ENCODE peak calls at places on chromosomes 2 and 18, in eight cellular contexts. B is transverse colon, G is endothelial cell of umbilical vein, K is esophagus muscularis mucosa, V is K562, E is suprapubic skin, Z is SK-N-SH, U is breast epithelium. D is an unnamed sample.

GRCh38 chr2:96110621-96111256 is 5.6 kb downstream of the ADRA2B start:
- DNase-seq in B (no peak), G (no peak), K (no peak), V (no peak), E (peak), Z (no peak), U (no peak), D (no peak)

GRCh38 chr2:67839242-67839641 is 223.6 kb downstream of the C1D start:
- DNase-seq in B (no peak), G (no peak), K (no peak), V (no peak), E (no peak), Z (no peak), U (no peak), D (no peak)

GRCh38 chr2:172677363-172677762 is 58.3 kb upstream of the RAPGEF4 start:
- DNase-seq in B (no peak), G (peak), K (no peak), V (no peak), E (no peak), Z (no peak), U (no peak), D (no peak)

GRCh38 chr2:96111823-96112500 is 4.4 kb downstream of the ADRA2B start:
- DNase-seq in B (no peak), G (no peak), K (no peak), V (no peak), E (peak), Z (no peak), U (no peak), D (no peak)

GRCh38 chr18:58096658-58097057 is 52.6 kb downstream of the NEDD4L start:
- DNase-seq in B (no peak), G (no peak), K (no peak), V (no peak), E (no peak), Z (no peak), U (no peak), D (no peak)

GRCh38 chr2:175726213-175726612 is 275.9 kb downstream of the LNPK start:
- DNase-seq in B (no peak), G (no peak), K (no peak), V (no peak), E (no peak), Z (no peak), U (no peak), D (no peak)

GRCh38 chr2:215882689-215883088 is 130.7 kb downstream of the MREG start:
- DNase-seq in B (no peak), G (no peak), K (no peak), V (no peak), E (no peak), Z (no peak), U (no peak), D (no peak)

GRCh38 chr2:158094487-158095092 is 7.1 kb upstream of the UPP2 start:
- DNase-seq in B (peak), G (no peak), K (no peak), V (no peak), E (no peak), Z (no peak), U (no peak), D (no peak)

GRCh38 chr2:200367155-200367554 is 60.7 kb downstream of the SPATS2L start:
- DNase-seq in B (no peak), G (peak), K (no peak), V (peak), E (no peak), Z (no peak), U (no peak), D (no peak)

GRCh38 chr2:95377724-95378123 is 24.8 kb upstream of the FAHD2A start:
- DNase-seq in B (no peak), G (no peak), K (no peak), V (no peak), E (no peak), Z (no peak), U (no peak), D (no peak)

GRCh38 chr2:170086117-170086688 is 91.7 kb upstream of the MYO3B start:
- DNase-seq in B (no peak), G (no peak), K (no peak), V (no peak), E (no peak), Z (no peak), U (no peak), D (no peak)

GRCh38 chr2:57516740-57517340 is 529.8 kb upstream of the VRK2 start:
- DNase-seq in B (no peak), G (peak), K (no peak), V (peak), E (no peak), Z (peak), U (no peak), D (no peak)

GRCh38 chr2:55047677-55048299 is 2.5 kb downstream of the RTN4 start:
- DNase-seq in B (no peak), G (peak), K (no peak), V (peak), E (no peak), Z (no peak), U (no peak), D (peak)

GRCh38 chr2:187230088-187230487 is 218.0 kb downstream of the CALCRL start:
- DNase-seq in B (no peak), G (no peak), K (no peak), V (no peak), E (no peak), Z (no peak), U (no peak), D (no peak)

GRCh38 chr2:60602828-60603532 is 49.5 kb upstream of the BCL11A start:
- DNase-seq in B (no peak), G (no peak), K (no peak), V (no peak), E (no peak), Z (no peak), U (no peak), D (peak)

GRCh38 chr2:223941579-223942277 is 3.4 kb downstream of the WDFY1 start:
- DNase-seq in B (peak), G (peak), K (no peak), V (no peak), E (no peak), Z (no peak), U (no peak), D (no peak)

GRCh38 chr2:70104231-70105111 is 17.2 kb downstream of the PCBP1 start:
- DNase-seq in B (peak), G (no peak), K (no peak), V (peak), E (no peak), Z (peak), U (no peak), D (no peak)

GRCh38 chr18:59416818-59417217 is 57.8 kb upstream of the LMAN1 start:
- DNase-seq in B (no peak), G (no peak), K (no peak), V (no peak), E (no peak), Z (no peak), U (no peak), D (no peak)

GRCh38 chr2:167293172-167293781 is 405.0 kb downstream of the XIRP2 start:
- DNase-seq in B (peak), G (peak), K (no peak), V (no peak), E (peak), Z (no peak), U (no peak), D (peak)

GRCh38 chr2:206163251-206163880 is 3.7 kb downstream of the EEF1B2 start:
- DNase-seq in B (no peak), G (no peak), K (no peak), V (no peak), E (no peak), Z (no peak), U (no peak), D (no peak)

GRCh38 chr2:206173147-206173546 is 13.5 kb downstream of the EEF1B2 start:
- DNase-seq in B (no peak), G (no peak), K (no peak), V (no peak), E (no peak), Z (no peak), U (no peak), D (no peak)

GRCh38 chr18:3710712-3711269 is 260.8 kb downstream of the TGIF1 start:
- DNase-seq in B (peak), G (peak), K (no peak), V (no peak), E (no peak), Z (peak), U (no peak), D (peak)

GRCh38 chr18:11251891-11252270 is 102.5 kb upstream of the PIEZO2 start:
- DNase-seq in B (no peak), G (peak), K (no peak), V (no peak), E (no peak), Z (no peak), U (no peak), D (no peak)

GRCh38 chr2:174681983-174682577 is 82.2 kb downstream of the CHRNA1 start:
- DNase-seq in B (peak), G (peak), K (no peak), V (no peak), E (no peak), Z (peak), U (no peak), D (no peak)

GRCh38 chr2:38981670-38982357 is 92.1 kb downstream of the ARHGEF33 start:
- DNase-seq in B (no peak), G (no peak), K (no peak), V (no peak), E (no peak), Z (no peak), U (no peak), D (no peak)

GRCh38 chr2:23592898-23593297 is 207.9 kb downstream of the KLHL29 start:
- DNase-seq in B (no peak), G (no peak), K (no peak), V (no peak), E (no peak), Z (no peak), U (peak), D (no peak)

GRCh38 chr2:106073608-106074406 is 120.3 kb downstream of the UXS1 start:
- DNase-seq in B (no peak), G (no peak), K (no peak), V (no peak), E (no peak), Z (no peak), U (no peak), D (no peak)

GRCh38 chr2:14385043-14385442 is 247.5 kb upstream of the LRATD1 start:
- DNase-seq in B (no peak), G (no peak), K (no peak), V (no peak), E (no peak), Z (no peak), U (no peak), D (no peak)

GRCh38 chr2:20474757-20475566 is 28.1 kb downstream of the RHOB start:
- DNase-seq in B (no peak), G (no peak), K (no peak), V (no peak), E (peak), Z (no peak), U (no peak), D (no peak)

GRCh38 chr2:150620860-150621259 is 133.4 kb upstream of the RND3 start:
- DNase-seq in B (no peak), G (no peak), K (no peak), V (no peak), E (no peak), Z (no peak), U (no peak), D (no peak)
- TF ChIP-seq POLR2AphosphoS5 in B (no peak), G (no peak), K (no peak), V (no peak), E (no peak), Z (no peak), U (no peak), D (no peak)

DNA sequence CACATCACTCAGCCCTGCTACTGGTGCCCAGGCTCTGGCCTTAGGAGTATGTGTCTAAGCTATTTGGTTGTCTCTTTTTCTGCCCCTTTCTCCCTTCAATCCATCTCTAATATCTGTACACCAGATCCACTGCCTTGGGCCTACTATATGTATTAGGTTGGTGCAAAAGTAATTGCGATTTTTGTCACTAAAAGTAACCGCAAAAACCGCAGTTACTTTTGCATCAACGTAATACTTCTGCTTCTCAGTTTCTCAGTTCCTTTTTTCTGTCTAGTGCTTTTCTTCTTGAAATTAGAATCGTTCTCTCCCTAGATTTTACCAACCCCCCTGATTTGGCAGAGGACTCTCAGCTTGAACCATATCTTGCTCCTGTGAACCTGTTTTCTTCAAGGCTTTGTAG is 362.6 kb upstream of the TNP1 start:
- DNase-seq in B (no peak), G (no peak), K (no peak), V (no peak), E (no peak), Z (no peak), U (no peak), D (no peak)
- TF ChIP-seq POLR2AphosphoS5 in B (no peak), G (no peak), K (no peak), V (no peak), E (no peak), Z (no peak), U (no peak), D (no peak)

DNA sequence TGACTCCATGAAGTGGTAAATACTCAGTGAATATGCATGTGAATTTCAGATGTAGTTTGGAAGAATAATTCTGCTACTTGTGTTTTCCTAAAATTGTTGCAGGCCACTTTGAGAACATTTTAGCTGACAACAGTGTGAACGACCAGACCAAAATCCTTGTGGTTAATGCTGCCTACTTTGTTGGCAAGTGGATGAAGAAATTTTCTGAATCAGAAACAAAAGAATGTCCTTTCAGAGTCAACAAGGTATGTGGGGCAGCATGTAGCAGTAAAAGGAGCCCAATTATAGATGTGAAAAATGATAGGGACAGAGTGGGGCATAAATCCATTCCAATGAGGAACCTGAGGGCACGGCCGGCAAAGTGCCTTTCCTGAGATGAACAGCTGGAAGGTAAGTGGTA is 16.1 kb downstream of the SERPINB5 start:
- DNase-seq in B (no peak), G (no peak), K (no peak), V (no peak), E (no peak), Z (no peak), U (no peak), D (no peak)
- TF ChIP-seq POLR2AphosphoS5 in B (no peak), G (no peak), K (no peak), V (no peak), E (no peak), Z (no peak), U (no peak), D (no peak)

GRCh38 chr2:69366-70344 is 23.4 kb upstream of the FAM110C start:
- DNase-seq in B (peak), G (no peak), K (peak), V (peak), E (no peak), Z (no peak), U (no peak), D (peak)
- TF ChIP-seq POLR2AphosphoS5 in B (no peak), G (no peak), K (no peak), V (no peak), E (peak), Z (no peak), U (no peak), D (peak)

GRCh38 chr18:77207540-77207939 is 42.1 kb upstream of the GALR1 start:
- DNase-seq in B (peak), G (peak), K (no peak), V (no peak), E (peak), Z (peak), U (no peak), D (no peak)

GRCh38 chr18:77206676-77207370 is 42.8 kb upstream of the GALR1 start:
- DNase-seq in B (no peak), G (no peak), K (no peak), V (no peak), E (peak), Z (no peak), U (no peak), D (no peak)

GRCh38 chr18:77208969-77209368 is 40.7 kb upstream of the GALR1 start:
- DNase-seq in B (peak), G (peak), K (no peak), V (no peak), E (peak), Z (no peak), U (no peak), D (no peak)

GRCh38 chr18:77210249-77210648 is 39.4 kb upstream of the GALR1 start:
- DNase-seq in B (no peak), G (no peak), K (no peak), V (no peak), E (peak), Z (no peak), U (no peak), D (no peak)

DNA sequence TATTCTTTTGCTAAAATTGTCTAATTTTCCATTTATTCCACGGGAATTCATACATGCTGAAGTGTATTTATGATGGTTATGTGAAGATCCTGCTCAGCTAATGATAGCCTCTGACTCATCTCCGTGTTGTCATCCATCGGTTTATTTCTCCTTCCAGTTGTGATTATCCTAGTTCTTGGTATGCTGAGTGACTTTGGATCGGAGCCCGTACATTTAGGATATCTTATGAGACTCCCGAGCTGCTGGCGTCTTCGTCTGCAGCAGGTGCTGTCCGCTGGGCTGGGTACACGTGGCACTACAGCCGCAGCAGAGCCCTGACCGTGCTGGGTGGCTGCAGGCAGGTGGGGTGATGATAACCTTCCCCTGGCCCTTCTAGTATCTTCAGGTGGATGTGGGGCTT is 40.1 kb upstream of the GALR1 start:
- DNase-seq in B (no peak), G (no peak), K (no peak), V (no peak), E (no peak), Z (no peak), U (no peak), D (no peak)
- TF ChIP-seq POLR2AphosphoS5 in B (no peak), G (no peak), K (no peak), V (no peak), E (no peak), Z (no peak), U (no peak), D (no peak)

GRCh38 chr2:43221660-43222471 is 4.5 kb downstream of the ZFP36L2 start:
- DNase-seq in B (peak), G (peak), K (peak), V (peak), E (peak), Z (peak), U (peak), D (peak)

GRCh38 chr2:43222472-43223146 is 3.8 kb downstream of the ZFP36L2 start:
- DNase-seq in B (no peak), G (no peak), K (no peak), V (peak), E (no peak), Z (no peak), U (no peak), D (no peak)

GRCh38 chr2:43219383-43220228 is 6.8 kb downstream of the ZFP36L2 start:
- DNase-seq in B (peak), G (peak), K (peak), V (peak), E (peak), Z (peak), U (peak), D (peak)

GRCh38 chr2:43220229-43220981 is 6.0 kb downstream of the ZFP36L2 start:
- DNase-seq in B (no peak), G (peak), K (no peak), V (peak), E (no peak), Z (no peak), U (no peak), D (no peak)

DNA sequence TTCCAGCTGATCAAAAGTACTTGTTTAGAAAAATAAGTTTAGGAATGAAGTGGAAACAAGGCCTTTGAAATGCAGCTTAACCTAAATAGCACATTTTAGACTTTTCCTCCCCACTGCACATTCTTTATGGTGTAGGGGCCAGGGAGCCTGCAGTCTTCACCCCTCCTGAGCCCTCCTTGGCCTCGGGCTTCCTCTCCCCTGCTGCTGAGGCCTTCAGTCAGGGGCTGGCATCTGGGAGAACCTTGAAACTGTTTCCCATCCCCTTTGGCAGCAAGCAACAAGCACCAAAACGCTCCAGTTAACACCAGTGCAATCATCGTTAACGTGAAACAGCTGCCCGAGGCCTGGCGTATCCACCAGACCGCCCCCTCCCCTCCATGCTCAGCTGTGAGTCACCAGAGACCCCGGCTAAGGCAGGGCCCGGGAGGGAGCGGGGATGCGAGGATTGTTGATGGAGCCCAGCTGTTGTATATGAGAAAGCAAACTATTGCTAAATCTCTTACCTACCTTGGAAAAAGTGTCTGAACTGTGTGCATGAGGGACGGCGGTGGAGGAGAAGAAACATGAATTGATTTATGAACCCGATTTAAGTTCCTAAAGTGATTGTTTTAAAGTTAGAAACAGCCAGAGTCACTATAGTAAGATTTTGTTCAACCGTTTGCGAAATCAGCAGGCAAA is 5.3 kb downstream of the ZFP36L2 start:
- DNase-seq in B (peak), G (peak), K (peak), V (peak), E (peak), Z (peak), U (no peak), D (peak)
- TF ChIP-seq POLR2AphosphoS5 in B (peak), G (peak), K (no peak), V (no peak), E (peak), Z (peak), U (peak), D (peak)

DNA sequence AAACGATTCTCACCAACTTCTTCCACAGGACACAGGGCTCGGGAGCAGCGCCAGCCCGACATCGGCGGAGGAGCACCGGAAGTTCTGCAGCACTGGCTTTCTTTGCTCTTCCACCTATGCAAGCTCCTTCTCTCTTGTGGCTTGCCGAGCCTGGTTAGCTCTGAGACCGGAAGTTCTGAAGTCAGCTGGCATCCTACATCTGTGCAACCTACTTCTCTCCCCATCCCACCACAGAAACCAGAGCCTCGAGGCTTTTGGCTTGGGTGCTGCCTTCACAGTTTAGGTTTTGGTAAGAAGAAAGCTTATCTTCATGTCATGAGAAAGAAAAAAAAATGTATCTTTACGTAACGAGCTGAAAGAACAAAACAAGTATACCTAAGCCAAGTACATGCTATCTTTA is 111.7 kb downstream of the ANKRD44 start:
- DNase-seq in B (peak), G (no peak), K (no peak), V (peak), E (peak), Z (peak), U (no peak), D (peak)
- TF ChIP-seq POLR2AphosphoS5 in B (no peak), G (no peak), K (peak), V (no peak), E (no peak), Z (no peak), U (no peak), D (no peak)